ENCODE peak calls at places on chromosomes 5 and 9, in eight cellular contexts. W is CD4-positive, CD25-positive, alpha-beta regulatory T cell; Q is stimulated activated CD4-positive, alpha-beta T cell treated with anti-CD3 and anti-CD28 coated beads, Interleukin-1b, Interleukin-23, amount 100 ng/mL, for 24 hours; J is amygdala; X is NCI-H460; M is progenitor cell of endocrine pancreas; Z is mucosa of gallbladder; U is mucosa of descending colon. R is an unnamed sample.

GRCh38 chr9:16321461-16322119 is 548.9 kb downstream of the BNC2 start:
- DNase-seq in W (no peak), Q (no peak), J (no peak), X (no peak), M (no peak), Z (no peak), U (no peak), R (no peak)

GRCh38 chr9:121316852-121317373 is 49.0 kb downstream of the GSN start:
- DNase-seq in W (no peak), Q (no peak), J (no peak), X (no peak), M (no peak), Z (no peak), U (no peak), R (no peak)

GRCh38 chr9:10371824-10372223 is 241.0 kb downstream of the PTPRD start:
- DNase-seq in W (no peak), Q (no peak), J (no peak), X (no peak), M (no peak), Z (no peak), U (no peak), R (no peak)

GRCh38 chr9:90966475-90967150 is 165.0 kb downstream of the SYK start:
- DNase-seq in W (no peak), Q (peak; percentile 21), J (no peak), X (no peak), M (no peak), Z (no peak), U (no peak), R (no peak)

GRCh38 chr5:158522761-158523160 is 577.0 kb downstream of the EBF1 start:
- DNase-seq in W (no peak), Q (no peak), J (no peak), X (no peak), M (no peak), Z (peak; percentile 11), U (no peak), R (no peak)

GRCh38 chr5:157150995-157151394 is 8.3 kb upstream of the MED7 start:
- DNase-seq in W (no peak), Q (no peak), J (no peak), X (no peak), M (no peak), Z (no peak), U (no peak), R (no peak)

GRCh38 chr5:87147441-87147840 is 120.2 kb upstream of the RASA1 start:
- DNase-seq in W (no peak), Q (no peak), J (no peak), X (no peak), M (no peak), Z (no peak), U (no peak), R (no peak)

GRCh38 chr5:88792144-88792840 is 90.7 kb downstream of the MEF2C start:
- DNase-seq in W (no peak), Q (no peak), J (no peak), X (no peak), M (no peak), Z (no peak), U (no peak), R (no peak)

GRCh38 chr5:60688980-60689379 is 11.0 kb downstream of the DEPDC1B start:
- DNase-seq in W (no peak), Q (no peak), J (no peak), X (no peak), M (no peak), Z (no peak), U (no peak), R (no peak)

GRCh38 chr5:143226361-143226760 is 177.1 kb downstream of the NR3C1 start:
- DNase-seq in W (no peak), Q (no peak), J (no peak), X (no peak), M (no peak), Z (no peak), U (no peak), R (no peak)

GRCh38 chr5:145948921-145949320 is 12.5 kb downstream of the SH3RF2 start:
- DNase-seq in W (no peak), Q (no peak), J (no peak), X (no peak), M (no peak), Z (no peak), U (no peak), R (no peak)

GRCh38 chr9:110214090-110214489 is 6.1 kb upstream of the C9orf152 start:
- DNase-seq in W (no peak), Q (no peak), J (no peak), X (no peak), M (no peak), Z (no peak), U (no peak), R (peak; percentile 49)

GRCh38 chr9:110969971-110970381 is 68.3 kb downstream of the LPAR1 start:
- DNase-seq in W (no peak), Q (no peak), J (no peak), X (no peak), M (no peak), Z (peak; percentile 14), U (no peak), R (no peak)

GRCh38 chr5:115435776-115436712 is 108.5 kb downstream of the FEM1C start:
- DNase-seq in W (no peak), Q (no peak), J (no peak), X (no peak), M (no peak), Z (no peak), U (no peak), R (no peak)

GRCh38 chr9:6564370-6564769 is 81.2 kb downstream of the GLDC start:
- DNase-seq in W (no peak), Q (no peak), J (no peak), X (no peak), M (no peak), Z (no peak), U (no peak), R (no peak)

GRCh38 chr5:10932426-10932825 is 171.4 kb upstream of the DAP start:
- DNase-seq in W (no peak), Q (no peak), J (no peak), X (no peak), M (no peak), Z (no peak), U (no peak), R (no peak)

GRCh38 chr9:113221800-113222481 is 597 bp downstream of the SLC31A1 start:
- DNase-seq in W (no peak), Q (no peak), J (no peak), X (no peak), M (no peak), Z (no peak), U (no peak), R (no peak)

GRCh38 chr9:99051353-99051752 is 53.6 kb upstream of the TGFBR1 start:
- DNase-seq in W (no peak), Q (no peak), J (no peak), X (no peak), M (no peak), Z (no peak), U (no peak), R (no peak)

GRCh38 chr5:16856531-16856930 is 79.6 kb downstream of the MYO10 start:
- DNase-seq in W (no peak), Q (no peak), J (no peak), X (no peak), M (no peak), Z (no peak), U (no peak), R (no peak)

GRCh38 chr9:91207889-91208651 is 153.6 kb downstream of the AUH start:
- DNase-seq in W (peak; percentile 9), Q (no peak), J (no peak), X (peak; percentile 9), M (no peak), Z (no peak), U (no peak), R (no peak)

GRCh38 chr9:107733530-107733907 is 243.9 kb upstream of the KLF4 start:
- DNase-seq in W (no peak), Q (no peak), J (peak; percentile 5), X (no peak), M (no peak), Z (no peak), U (no peak), R (no peak)

GRCh38 chr5:142568271-142568995 is 117.5 kb downstream of the FGF1 start:
- DNase-seq in W (no peak), Q (no peak), J (no peak), X (no peak), M (no peak), Z (no peak), U (no peak), R (no peak)

GRCh38 chr9:88235615-88236014 is 97.3 kb upstream of the SPATA31C2 start:
- DNase-seq in W (no peak), Q (no peak), J (no peak), X (no peak), M (no peak), Z (no peak), U (no peak), R (no peak)

GRCh38 chr5:120538149-120538548 is 74.0 kb downstream of the PRR16 start:
- DNase-seq in W (no peak), Q (no peak), J (no peak), X (no peak), M (no peak), Z (no peak), U (no peak), R (no peak)

GRCh38 chr9:119811030-119811429 is 441.8 kb upstream of the BRINP1 start:
- DNase-seq in W (no peak), Q (no peak), J (no peak), X (peak; percentile 88), M (no peak), Z (no peak), U (no peak), R (no peak)

GRCh38 chr5:127785098-127785927 is 82.1 kb downstream of the CCDC192 start:
- DNase-seq in W (no peak), Q (no peak), J (no peak), X (no peak), M (no peak), Z (no peak), U (no peak), R (peak; percentile 7)

GRCh38 chr5:74990194-74990593 is 62.2 kb downstream of the GCNT4 start:
- DNase-seq in W (no peak), Q (no peak), J (no peak), X (no peak), M (no peak), Z (no peak), U (no peak), R (no peak)

GRCh38 chr9:111873901-111874300 is 22.7 kb upstream of the UGCG start:
- DNase-seq in W (no peak), Q (no peak), J (no peak), X (no peak), M (no peak), Z (no peak), U (no peak), R (no peak)

GRCh38 chr5:130526708-130527107 is 622.4 kb downstream of the CHSY3 start:
- DNase-seq in W (no peak), Q (no peak), J (no peak), X (peak; percentile 59), M (no peak), Z (no peak), U (no peak), R (peak; percentile 84)

GRCh38 chr9:83491413-83491812 is 46.8 kb downstream of the FRMD3 start:
- DNase-seq in W (no peak), Q (no peak), J (no peak), X (no peak), M (no peak), Z (no peak), U (no peak), R (no peak)

GRCh38 chr5:13081116-13081515 is 863.4 kb downstream of the DNAH5 start:
- DNase-seq in W (no peak), Q (no peak), J (no peak), X (no peak), M (no peak), Z (no peak), U (no peak), R (no peak)

R was measured in T47D.